ENCODE peak calls at places on chromosomes 13 and 19, in nine cellular contexts. R is CD8-positive, alpha-beta memory T cell; A is midbrain; I is HEK293T; U is NCI-H2029; L is adipocyte; T is SW 1271; G is EL; M is adrenal gland. K is an unnamed sample.

GRCh38 chr13:69948016-69948415 is 159.6 kb upstream of the ATXN8OS start:
- DNase-seq in R (no peak), T (no peak), U (no peak), G (no peak), A (no peak), M (no peak), I (no peak), L (no peak), K (no peak)

GRCh38 chr13:93984876-93985275 is 494.6 kb downstream of the DCT start:
- DNase-seq in T (no peak), I (no peak), R (no peak), M (no peak), L (no peak), A (no peak), G (no peak), U (no peak), K (no peak)

GRCh38 chr13:43520331-43520730 is 266.4 kb downstream of the ENOX1 start:
- DNase-seq in L (peak), R (no peak), G (peak), U (no peak), I (no peak), A (no peak), M (no peak), T (no peak), K (no peak)

GRCh38 chr13:50214514-50214913 is 199.3 kb downstream of the KCNRG start:
- DNase-seq in M (no peak), G (no peak), I (no peak), U (no peak), T (no peak), L (no peak), A (no peak), R (no peak), K (no peak)

GRCh38 chr13:52850396-52851152 is 2.1 kb upstream of the PCDH8 start:
- DNase-seq in L (peak), U (peak), M (peak), G (peak), R (no peak), A (peak), I (peak), T (no peak), K (peak)

GRCh38 chr19:28838909-28839308 is 374.0 kb downstream of the UQCRFS1 start:
- DNase-seq in I (no peak), G (no peak), R (no peak), A (no peak), T (no peak), M (no peak), L (no peak), U (no peak), K (no peak)

GRCh38 chr13:101144808-101145419 is 271.4 kb downstream of the NALCN start:
- DNase-seq in G (peak), M (no peak), R (peak), A (peak), T (peak), I (no peak), L (peak), U (no peak), K (peak)

GRCh38 chr13:67229438-67230242 is 496 bp downstream of the PCDH9 start:
- DNase-seq in I (peak), G (peak), U (no peak), A (no peak), M (no peak), T (no peak), R (peak), L (no peak), K (no peak)

GRCh38 chr19:17246681-17247425 is 1.1 kb upstream of the NR2F6 start:
- DNase-seq in M (no peak), T (no peak), I (no peak), R (no peak), G (peak), L (peak), U (no peak), A (peak), K (no peak)

GRCh38 chr19:45613926-45614725 is 12.1 kb upstream of the GPR4 start:
- DNase-seq in T (peak), U (peak), M (no peak), G (peak), R (no peak), L (peak), I (no peak), A (no peak), K (no peak)

GRCh38 chr13:51311957-51312520 is 27.5 kb upstream of the SERPINE3 start:
- DNase-seq in L (no peak), R (no peak), A (no peak), M (no peak), T (no peak), U (no peak), G (no peak), I (no peak), K (no peak)

GRCh38 chr13:36339600-36340155 is 6.5 kb downstream of the SPART start:
- DNase-seq in A (no peak), R (no peak), G (no peak), M (no peak), I (no peak), U (no peak), T (no peak), L (no peak), K (no peak)

GRCh38 chr19:15714638-15715037 is 13.2 kb upstream of the OR10H2 start:
- DNase-seq in G (no peak), U (no peak), T (no peak), L (no peak), M (no peak), I (no peak), A (no peak), R (no peak), K (no peak)

GRCh38 chr19:16586477-16586871 is 14.3 kb upstream of the SLC35E1 start:
- DNase-seq in I (no peak), T (no peak), R (no peak), L (no peak), M (no peak), G (no peak), A (no peak), U (no peak), K (no peak)

GRCh38 chr13:95970878-95971277 is 82.3 kb downstream of the UGGT2 start:
- DNase-seq in L (no peak), M (no peak), I (no peak), U (no peak), G (no peak), T (no peak), A (no peak), R (no peak), K (no peak)

GRCh38 chr19:33564836-33565338 is 43.3 kb upstream of the PEPD start:
- DNase-seq in U (no peak), I (no peak), R (no peak), G (no peak), L (no peak), A (no peak), M (no peak), T (no peak), K (no peak)

GRCh38 chr13:113151745-113152707 is 6.4 kb upstream of the PROZ start:
- DNase-seq in T (no peak), A (peak), U (no peak), M (no peak), R (peak), I (no peak), G (peak), L (peak), K (no peak)

GRCh38 chr19:40147693-40148347 is 43.4 kb upstream of the MAP3K10 start:
- DNase-seq in T (no peak), I (no peak), A (no peak), M (no peak), R (no peak), G (peak), U (no peak), L (peak), K (no peak)

GRCh38 chr19:2116507-2116906 is 19.8 kb downstream of the IZUMO4 start:
- DNase-seq in R (no peak), U (no peak), L (no peak), A (no peak), I (no peak), M (no peak), T (no peak), G (no peak), K (no peak)

GRCh38 chr13:111210488-111210887 is 95.4 kb downstream of the ARHGEF7 start:
- DNase-seq in R (no peak), T (no peak), M (no peak), I (no peak), U (no peak), G (peak), A (peak), L (peak), K (no peak)

GRCh38 chr13:99653526-99653925 is 152.3 kb downstream of the TM9SF2 start:
- DNase-seq in T (no peak), G (no peak), R (no peak), A (no peak), U (no peak), I (no peak), L (no peak), M (no peak), K (no peak)

GRCh38 chr19:11813801-11814706 is at the start of gene ZNF440:
- DNase-seq in U (peak), A (peak), G (peak), T (peak), L (peak), I (peak), R (peak), M (peak), K (peak)

GRCh38 chr13:110010433-110011135 is 224.2 kb upstream of the IRS2 start:
- DNase-seq in A (no peak), I (no peak), R (no peak), T (no peak), G (peak), M (no peak), L (peak), U (no peak), K (no peak)

K was measured in LNCaP clone FGC.